ENCODE peak calls at places on chromosome 16, in ten cellular contexts. One of them, this sample, is unnamed.

GRCh38 chr16:56281256-56281805 is 90.0 kb downstream of the GNAO1 start:
- DNase-seq in foreskin fibroblast: no peak
- DNase-seq in lower leg skin: no peak
- DNase-seq in tibial nerve: no peak
- DNase-seq in ovary: no peak
- DNase-seq in cardiac muscle cell: no peak
- DNase-seq in mammary epithelial cell: no peak
- DNase-seq in AG09309: no peak
- DNase-seq in fibroblast of the aortic adventitia: no peak
- DNase-seq in kidney epithelial cell: no peak
- DNase-seq in this sample: no peak

GRCh38 chr16:85235988-85236831 is 123.9 kb upstream of the CIBAR2 start:
- DNase-seq in AG09309: no peak
- DNase-seq in kidney epithelial cell: no peak
- DNase-seq in cardiac muscle cell: no peak
- DNase-seq in foreskin fibroblast: no peak
- DNase-seq in lower leg skin: peak; percentile 93
- DNase-seq in mammary epithelial cell: no peak
- DNase-seq in tibial nerve: no peak
- DNase-seq in ovary: peak; percentile 68
- DNase-seq in fibroblast of the aortic adventitia: peak; percentile 28
- DNase-seq in this sample: no peak

GRCh38 chr16:37511-37910 is 15.9 kb downstream of the POLR3K start:
- DNase-seq in kidney epithelial cell: no peak
- DNase-seq in foreskin fibroblast: peak; percentile 11
- DNase-seq in fibroblast of the aortic adventitia: no peak
- DNase-seq in tibial nerve: no peak
- DNase-seq in AG09309: no peak
- DNase-seq in mammary epithelial cell: no peak
- DNase-seq in lower leg skin: no peak
- DNase-seq in cardiac muscle cell: peak; percentile 18
- DNase-seq in ovary: no peak
- DNase-seq in this sample: no peak

GRCh38 chr16:56609463-56609921 is 1.1 kb downstream of the MT2A start:
- DNase-seq in tibial nerve: peak; percentile 84
- DNase-seq in mammary epithelial cell: peak; percentile 85
- DNase-seq in AG09309: peak; percentile 67
- DNase-seq in ovary: peak; percentile 51
- DNase-seq in cardiac muscle cell: peak; percentile 88
- DNase-seq in fibroblast of the aortic adventitia: peak; percentile 88
- DNase-seq in kidney epithelial cell: no peak
- DNase-seq in lower leg skin: no peak
- DNase-seq in foreskin fibroblast: peak; percentile 79
- DNase-seq in this sample: peak; percentile 86

GRCh38 chr16:1224558-1224957 is 510 bp downstream of the TPSG1 start:
- DNase-seq in AG09309: no peak
- DNase-seq in lower leg skin: no peak
- DNase-seq in tibial nerve: no peak
- DNase-seq in foreskin fibroblast: no peak
- DNase-seq in mammary epithelial cell: no peak
- DNase-seq in ovary: no peak
- DNase-seq in cardiac muscle cell: no peak
- DNase-seq in kidney epithelial cell: no peak
- DNase-seq in fibroblast of the aortic adventitia: no peak
- DNase-seq in this sample: no peak

GRCh38 chr16:2499890-2500633 is 13.7 kb upstream of the ATP6V0C start:
- DNase-seq in foreskin fibroblast: no peak
- DNase-seq in AG09309: no peak
- DNase-seq in lower leg skin: no peak
- DNase-seq in mammary epithelial cell: no peak
- DNase-seq in kidney epithelial cell: no peak
- DNase-seq in tibial nerve: no peak
- DNase-seq in fibroblast of the aortic adventitia: no peak
- DNase-seq in cardiac muscle cell: no peak
- DNase-seq in ovary: no peak
- DNase-seq in this sample: no peak

GRCh38 chr16:24077989-24078388 is 178.1 kb upstream of the CACNG3 start:
- DNase-seq in mammary epithelial cell: no peak
- DNase-seq in fibroblast of the aortic adventitia: no peak
- DNase-seq in kidney epithelial cell: no peak
- DNase-seq in AG09309: no peak
- DNase-seq in cardiac muscle cell: no peak
- DNase-seq in foreskin fibroblast: no peak
- DNase-seq in ovary: no peak
- DNase-seq in tibial nerve: no peak
- DNase-seq in lower leg skin: no peak
- DNase-seq in this sample: no peak

GRCh38 chr16:68786685-68787418 is 49.8 kb downstream of the CDH1 start:
- DNase-seq in mammary epithelial cell: peak; percentile 91
- DNase-seq in cardiac muscle cell: peak; percentile 64
- DNase-seq in kidney epithelial cell: no peak
- DNase-seq in ovary: peak; percentile 37
- DNase-seq in lower leg skin: no peak
- DNase-seq in fibroblast of the aortic adventitia: peak; percentile 75
- DNase-seq in tibial nerve: no peak
- DNase-seq in AG09309: peak; percentile 24
- DNase-seq in foreskin fibroblast: no peak
- DNase-seq in this sample: peak; percentile 84

GRCh38 chr16:19138601-19139000 is 24.8 kb downstream of the ITPRIPL2 start:
- DNase-seq in AG09309: no peak
- DNase-seq in kidney epithelial cell: no peak
- DNase-seq in cardiac muscle cell: peak; percentile 71
- DNase-seq in tibial nerve: peak; percentile 83
- DNase-seq in fibroblast of the aortic adventitia: peak; percentile 65
- DNase-seq in lower leg skin: peak; percentile 96
- DNase-seq in ovary: peak; percentile 32
- DNase-seq in foreskin fibroblast: peak; percentile 89
- DNase-seq in mammary epithelial cell: peak; percentile 91
- DNase-seq in this sample: peak; percentile 86

GRCh38 chr16:23131841-23132576 is 17.2 kb downstream of the USP31 start:
- DNase-seq in foreskin fibroblast: no peak
- DNase-seq in kidney epithelial cell: no peak
- DNase-seq in mammary epithelial cell: no peak
- DNase-seq in ovary: no peak
- DNase-seq in lower leg skin: no peak
- DNase-seq in cardiac muscle cell: peak; percentile 48
- DNase-seq in AG09309: no peak
- DNase-seq in fibroblast of the aortic adventitia: no peak
- DNase-seq in tibial nerve: no peak
- DNase-seq in this sample: no peak

DNA sequence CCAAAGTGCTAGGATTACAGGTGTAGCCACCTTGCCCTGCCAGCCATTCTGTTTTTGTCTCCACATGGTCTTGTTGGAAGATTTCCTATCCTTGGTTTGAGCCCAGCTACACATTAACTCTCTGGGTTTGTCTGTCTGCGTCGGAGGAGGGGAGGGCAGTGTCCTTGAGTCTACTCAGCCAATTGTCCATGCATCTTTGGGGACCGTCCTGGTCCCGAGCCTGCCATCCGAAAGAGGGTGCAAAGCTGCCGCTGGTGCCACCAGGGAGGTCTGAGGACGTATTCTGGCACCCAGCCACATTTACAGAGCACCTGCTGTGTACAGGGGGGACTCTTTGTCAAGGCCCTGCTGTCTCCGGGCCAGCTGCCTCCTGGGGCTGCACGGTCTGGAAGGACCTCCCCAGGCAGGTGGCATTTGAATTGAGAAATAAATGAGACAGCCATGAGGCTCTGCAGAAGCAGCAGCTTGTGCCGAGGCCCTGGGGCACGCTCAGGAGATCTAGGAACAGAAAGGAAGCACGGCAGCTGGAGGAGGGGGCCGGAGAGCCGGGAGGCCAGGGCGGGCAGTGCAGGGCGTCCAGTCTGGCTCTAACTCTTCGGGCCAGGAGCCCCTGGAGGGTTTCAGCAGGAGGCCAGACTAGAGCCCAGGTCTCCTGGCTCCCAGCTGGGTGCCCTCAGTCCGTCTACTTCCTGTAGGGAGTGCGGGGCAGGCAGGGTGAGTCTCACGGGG is 1.5 kb downstream of the CYBA start:
- DNase-seq in cardiac muscle cell: no peak
- DNase-seq in fibroblast of the aortic adventitia: no peak
- DNase-seq in foreskin fibroblast: no peak
- DNase-seq in ovary: no peak
- DNase-seq in tibial nerve: no peak
- DNase-seq in mammary epithelial cell: no peak
- DNase-seq in kidney epithelial cell: no peak
- DNase-seq in lower leg skin: no peak
- DNase-seq in AG09309: no peak
- DNase-seq in this sample: no peak
- H3K4me3 ChIP-seq in cardiac muscle cell: no peak overlapping the region
- H3K4me3 ChIP-seq in fibroblast of the aortic adventitia: no peak overlapping the region
- H3K4me3 ChIP-seq in foreskin fibroblast: peak overlapping the region; percentile 63
- H3K4me3 ChIP-seq in ovary: no peak overlapping the region
- H3K4me3 ChIP-seq in tibial nerve: peak overlapping the region; percentile 66
- H3K4me3 ChIP-seq in mammary epithelial cell: no peak overlapping the region
- H3K4me3 ChIP-seq in kidney epithelial cell: peak overlapping the region; percentile 75
- H3K4me3 ChIP-seq in lower leg skin: no peak overlapping the region
- H3K4me3 ChIP-seq in AG09309: peak overlapping the region; percentile 81
- H3K4me3 ChIP-seq in this sample: peak overlapping the region; percentile 80

GRCh38 chr16:66658860-66659190 is 37.7 kb downstream of the CMTM4 start:
- DNase-seq in mammary epithelial cell: no peak
- DNase-seq in foreskin fibroblast: no peak
- DNase-seq in kidney epithelial cell: no peak
- DNase-seq in lower leg skin: no peak
- DNase-seq in ovary: no peak
- DNase-seq in fibroblast of the aortic adventitia: no peak
- DNase-seq in AG09309: no peak
- DNase-seq in cardiac muscle cell: no peak
- DNase-seq in tibial nerve: no peak
- DNase-seq in this sample: no peak

GRCh38 chr16:66661210-66661560 is 35.4 kb downstream of the CMTM4 start:
- DNase-seq in fibroblast of the aortic adventitia: no peak
- DNase-seq in foreskin fibroblast: no peak
- DNase-seq in tibial nerve: no peak
- DNase-seq in AG09309: no peak
- DNase-seq in mammary epithelial cell: no peak
- DNase-seq in ovary: no peak
- DNase-seq in kidney epithelial cell: peak; percentile 14
- DNase-seq in cardiac muscle cell: no peak
- DNase-seq in lower leg skin: peak; percentile 8
- DNase-seq in this sample: no peak

GRCh38 chr16:66660422-66661209 is 35.9 kb downstream of the CMTM4 start:
- DNase-seq in foreskin fibroblast: peak; percentile 88
- DNase-seq in tibial nerve: peak; percentile 49
- DNase-seq in kidney epithelial cell: peak; percentile 85
- DNase-seq in fibroblast of the aortic adventitia: peak; percentile 82
- DNase-seq in AG09309: peak; percentile 56
- DNase-seq in mammary epithelial cell: peak; percentile 85
- DNase-seq in ovary: peak; percentile 59
- DNase-seq in lower leg skin: peak; percentile 89
- DNase-seq in cardiac muscle cell: peak; percentile 88
- DNase-seq in this sample: peak; percentile 86

GRCh38 chr16:66658143-66658859 is 38.2 kb downstream of the CMTM4 start:
- DNase-seq in foreskin fibroblast: no peak
- DNase-seq in fibroblast of the aortic adventitia: no peak
- DNase-seq in mammary epithelial cell: no peak
- DNase-seq in AG09309: no peak
- DNase-seq in tibial nerve: no peak
- DNase-seq in cardiac muscle cell: no peak
- DNase-seq in kidney epithelial cell: no peak
- DNase-seq in ovary: no peak
- DNase-seq in lower leg skin: no peak
- DNase-seq in this sample: no peak

DNA sequence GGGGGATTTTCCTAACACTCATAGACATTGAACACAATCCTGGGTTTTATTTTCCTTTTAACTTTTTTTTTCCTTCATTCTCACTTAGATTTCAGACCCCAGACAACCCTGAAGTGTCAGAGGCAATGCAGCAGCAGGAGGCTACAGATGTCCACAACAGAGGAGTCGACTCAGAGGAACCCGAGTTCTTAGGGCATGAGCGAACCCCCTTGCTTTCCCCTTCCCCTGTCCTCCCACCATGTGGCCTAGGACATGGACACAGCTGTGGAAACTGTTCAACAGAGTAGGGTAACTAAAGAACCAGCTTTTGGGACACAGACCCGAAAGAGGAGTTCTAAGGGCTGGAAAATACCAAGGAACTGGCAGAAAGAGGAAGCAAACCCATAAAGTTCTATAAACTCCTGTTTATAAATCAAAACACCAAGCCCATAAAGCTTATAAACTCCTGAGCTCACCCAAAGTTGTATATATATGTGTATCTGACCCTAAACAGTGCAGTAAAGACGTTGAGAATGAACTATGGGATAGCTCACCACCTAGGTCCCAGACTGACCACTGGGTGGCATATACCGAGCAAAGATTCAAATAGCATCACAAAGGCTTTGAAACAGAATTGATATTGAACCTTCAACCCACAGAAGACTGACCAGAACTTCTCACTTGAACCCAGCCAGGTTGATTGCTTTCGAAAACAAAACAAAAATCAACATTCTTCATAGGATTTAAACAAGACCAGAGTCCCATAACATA is 33.9 kb downstream of the CMTM4 start:
- DNase-seq in AG09309: no peak
- DNase-seq in fibroblast of the aortic adventitia: peak; percentile 59
- DNase-seq in lower leg skin: peak; percentile 64
- DNase-seq in cardiac muscle cell: peak; percentile 58
- DNase-seq in kidney epithelial cell: no peak
- DNase-seq in foreskin fibroblast: peak; percentile 36
- DNase-seq in ovary: no peak
- DNase-seq in mammary epithelial cell: peak; percentile 24
- DNase-seq in tibial nerve: peak; percentile 31
- DNase-seq in this sample: peak; percentile 43
- TF ChIP-seq CTCF in AG09309: peak; percentile 69
- TF ChIP-seq CTCF in fibroblast of the aortic adventitia: peak; percentile 75
- TF ChIP-seq CTCF in lower leg skin: no peak
- TF ChIP-seq CTCF in cardiac muscle cell: peak; percentile 59
- TF ChIP-seq CTCF in kidney epithelial cell: peak; percentile 54
- TF ChIP-seq CTCF in foreskin fibroblast: peak; percentile 63
- TF ChIP-seq CTCF in ovary: no peak
- TF ChIP-seq CTCF in mammary epithelial cell: peak; percentile 39
- TF ChIP-seq CTCF in tibial nerve: peak; percentile 12
- TF ChIP-seq CTCF in this sample: peak; percentile 68

DNA sequence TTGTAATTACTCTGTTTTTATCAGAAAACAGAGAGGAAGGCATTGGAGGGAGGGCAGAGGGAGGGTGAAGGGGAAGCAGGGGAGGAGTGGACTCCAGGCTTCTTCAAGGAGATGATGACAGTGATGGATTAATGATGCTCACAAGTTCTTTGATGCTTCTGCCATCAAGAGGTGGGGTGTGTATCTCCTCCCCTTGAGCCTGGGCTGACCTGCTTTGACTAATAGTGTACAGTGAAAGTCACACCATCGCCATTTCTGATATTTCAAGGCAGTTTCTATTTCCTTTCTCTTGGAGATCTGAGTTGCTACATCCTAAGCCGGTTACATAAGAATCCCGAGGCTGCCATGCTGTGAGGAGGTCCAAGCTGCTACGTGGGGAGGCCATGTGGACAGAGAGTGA is 312.5 kb downstream of the MAF start:
- DNase-seq in ovary: no peak
- DNase-seq in fibroblast of the aortic adventitia: no peak
- DNase-seq in tibial nerve: no peak
- DNase-seq in cardiac muscle cell: no peak
- DNase-seq in mammary epithelial cell: no peak
- DNase-seq in lower leg skin: no peak
- DNase-seq in kidney epithelial cell: no peak
- DNase-seq in foreskin fibroblast: no peak
- DNase-seq in AG09309: no peak
- DNase-seq in this sample: no peak
- H3K4me3 ChIP-seq in ovary: no peak overlapping the region
- H3K4me3 ChIP-seq in fibroblast of the aortic adventitia: no peak overlapping the region
- H3K4me3 ChIP-seq in tibial nerve: no peak overlapping the region
- H3K4me3 ChIP-seq in cardiac muscle cell: no peak overlapping the region
- H3K4me3 ChIP-seq in mammary epithelial cell: no peak overlapping the region
- H3K4me3 ChIP-seq in lower leg skin: no peak overlapping the region
- H3K4me3 ChIP-seq in kidney epithelial cell: no peak overlapping the region
- H3K4me3 ChIP-seq in foreskin fibroblast: no peak overlapping the region
- H3K4me3 ChIP-seq in AG09309: no peak overlapping the region
- H3K4me3 ChIP-seq in this sample: no peak overlapping the region

GRCh38 chr16:57617604-57618111 is 10.8 kb upstream of the ADGRG1 start:
- DNase-seq in foreskin fibroblast: no peak
- DNase-seq in ovary: no peak
- DNase-seq in tibial nerve: no peak
- DNase-seq in cardiac muscle cell: no peak
- DNase-seq in fibroblast of the aortic adventitia: no peak
- DNase-seq in kidney epithelial cell: no peak
- DNase-seq in AG09309: no peak
- DNase-seq in lower leg skin: peak; percentile 69
- DNase-seq in mammary epithelial cell: no peak
- DNase-seq in this sample: no peak
- TF ChIP-seq CTCF in foreskin fibroblast: no peak
- TF ChIP-seq CTCF in ovary: no peak
- TF ChIP-seq CTCF in tibial nerve: no peak
- TF ChIP-seq CTCF in cardiac muscle cell: no peak
- TF ChIP-seq CTCF in fibroblast of the aortic adventitia: no peak
- TF ChIP-seq CTCF in kidney epithelial cell: no peak
- TF ChIP-seq CTCF in AG09309: no peak
- TF ChIP-seq CTCF in lower leg skin: no peak
- TF ChIP-seq CTCF in mammary epithelial cell: no peak
- TF ChIP-seq CTCF in this sample: no peak

This sample was measured in AG10803.